ENCODE peak calls at places on chromosomes 11 and 22, in six cellular contexts. One of them, this sample, is unnamed.
A peak's percentile ranks its signal among the peaks of the same experiment; 100 is the strongest.

GRCh38 chr11:3220521-3221407 is 2.2 kb upstream of the MRGPRG start:
- DNase-seq in stomach: peak; percentile 24
- DNase-seq in cardiac muscle cell: no peak
- DNase-seq in activated CD8-positive, alpha-beta memory T cell treated with anti-CD3 and anti-CD28 coated beads for 1 hour: no peak
- DNase-seq in HTR-8/SVneo: no peak
- DNase-seq in effector memory CD8-positive, alpha-beta T cell: no peak
- DNase-seq in this sample: peak; percentile 15

GRCh38 chr11:2761131-2762030 is 61.6 kb upstream of the KCNQ1OT1 start:
- DNase-seq in stomach: peak; percentile 25
- DNase-seq in cardiac muscle cell: no peak
- DNase-seq in activated CD8-positive, alpha-beta memory T cell treated with anti-CD3 and anti-CD28 coated beads for 1 hour: no peak
- DNase-seq in HTR-8/SVneo: no peak
- DNase-seq in effector memory CD8-positive, alpha-beta T cell: no peak
- DNase-seq in this sample: peak; percentile 61

GRCh38 chr22:19823638-19824196 is 31.0 kb downstream of the GNB1L start:
- DNase-seq in stomach: peak; percentile 14
- DNase-seq in cardiac muscle cell: no peak
- DNase-seq in activated CD8-positive, alpha-beta memory T cell treated with anti-CD3 and anti-CD28 coated beads for 1 hour: no peak
- DNase-seq in HTR-8/SVneo: no peak
- DNase-seq in effector memory CD8-positive, alpha-beta T cell: no peak
- DNase-seq in this sample: peak; percentile 12

GRCh38 chr11:65798882-65799281 is 12.0 kb downstream of the OVOL1 start:
- DNase-seq in stomach: no peak
- DNase-seq in cardiac muscle cell: no peak
- DNase-seq in activated CD8-positive, alpha-beta memory T cell treated with anti-CD3 and anti-CD28 coated beads for 1 hour: no peak
- DNase-seq in HTR-8/SVneo: no peak
- DNase-seq in effector memory CD8-positive, alpha-beta T cell: no peak
- DNase-seq in this sample: no peak

GRCh38 chr11:64516226-64516625 is 74.8 kb upstream of the SLC22A12 start:
- DNase-seq in stomach: no peak
- DNase-seq in cardiac muscle cell: no peak
- DNase-seq in activated CD8-positive, alpha-beta memory T cell treated with anti-CD3 and anti-CD28 coated beads for 1 hour: no peak
- DNase-seq in HTR-8/SVneo: no peak
- DNase-seq in effector memory CD8-positive, alpha-beta T cell: no peak
- DNase-seq in this sample: peak; percentile 40

GRCh38 chr22:23053051-23053707 is 17.1 kb upstream of the GNAZ start:
- DNase-seq in stomach: no peak
- DNase-seq in cardiac muscle cell: no peak
- DNase-seq in activated CD8-positive, alpha-beta memory T cell treated with anti-CD3 and anti-CD28 coated beads for 1 hour: no peak
- DNase-seq in HTR-8/SVneo: no peak
- DNase-seq in effector memory CD8-positive, alpha-beta T cell: no peak
- DNase-seq in this sample: no peak

GRCh38 chr11:35012467-35013191 is 96.2 kb downstream of the PDHX start:
- DNase-seq in stomach: no peak
- DNase-seq in cardiac muscle cell: no peak
- DNase-seq in activated CD8-positive, alpha-beta memory T cell treated with anti-CD3 and anti-CD28 coated beads for 1 hour: no peak
- DNase-seq in HTR-8/SVneo: no peak
- DNase-seq in effector memory CD8-positive, alpha-beta T cell: no peak
- DNase-seq in this sample: no peak

GRCh38 chr11:77400775-77401469 is 73.0 kb downstream of the PAK1 start:
- DNase-seq in stomach: no peak
- DNase-seq in cardiac muscle cell: no peak
- DNase-seq in activated CD8-positive, alpha-beta memory T cell treated with anti-CD3 and anti-CD28 coated beads for 1 hour: no peak
- DNase-seq in HTR-8/SVneo: no peak
- DNase-seq in effector memory CD8-positive, alpha-beta T cell: no peak
- DNase-seq in this sample: no peak

GRCh38 chr11:107801641-107802040 is 56.9 kb downstream of the SLC35F2 start:
- DNase-seq in stomach: no peak
- DNase-seq in cardiac muscle cell: no peak
- DNase-seq in activated CD8-positive, alpha-beta memory T cell treated with anti-CD3 and anti-CD28 coated beads for 1 hour: no peak
- DNase-seq in HTR-8/SVneo: no peak
- DNase-seq in effector memory CD8-positive, alpha-beta T cell: no peak
- DNase-seq in this sample: no peak

GRCh38 chr11:125036933-125037332 is 26.2 kb upstream of the SLC37A2 start:
- DNase-seq in stomach: no peak
- DNase-seq in cardiac muscle cell: peak; percentile 61
- DNase-seq in activated CD8-positive, alpha-beta memory T cell treated with anti-CD3 and anti-CD28 coated beads for 1 hour: no peak
- DNase-seq in HTR-8/SVneo: no peak
- DNase-seq in effector memory CD8-positive, alpha-beta T cell: no peak
- DNase-seq in this sample: no peak

GRCh38 chr11:48103621-48104561 is 112.7 kb upstream of the OR4B1 start:
- DNase-seq in stomach: no peak
- DNase-seq in cardiac muscle cell: peak; percentile 55
- DNase-seq in activated CD8-positive, alpha-beta memory T cell treated with anti-CD3 and anti-CD28 coated beads for 1 hour: no peak
- DNase-seq in HTR-8/SVneo: no peak
- DNase-seq in effector memory CD8-positive, alpha-beta T cell: no peak
- DNase-seq in this sample: peak; percentile 82

GRCh38 chr22:23652711-23653110 is 20.6 kb upstream of the DRICH1 start:
- DNase-seq in stomach: no peak
- DNase-seq in cardiac muscle cell: no peak
- DNase-seq in activated CD8-positive, alpha-beta memory T cell treated with anti-CD3 and anti-CD28 coated beads for 1 hour: no peak
- DNase-seq in HTR-8/SVneo: no peak
- DNase-seq in effector memory CD8-positive, alpha-beta T cell: no peak
- DNase-seq in this sample: no peak

GRCh38 chr11:79381036-79381435 is 59.8 kb downstream of the TENM4 start:
- DNase-seq in stomach: no peak
- DNase-seq in cardiac muscle cell: no peak
- DNase-seq in activated CD8-positive, alpha-beta memory T cell treated with anti-CD3 and anti-CD28 coated beads for 1 hour: no peak
- DNase-seq in HTR-8/SVneo: no peak
- DNase-seq in effector memory CD8-positive, alpha-beta T cell: no peak
- DNase-seq in this sample: no peak